ENCODE peak calls at places on chromosomes 12 and 14, in seven cellular contexts. O is choroid plexus epithelial cell, L is AG20443, U is GM04504, B is posterior vena cava, D is HEK293T, M is astrocyte of the spinal cord. T is an unnamed sample.

GRCh38 chr14:72736348-72736747 is 157.6 kb downstream of the DPF3 start:
- DNase-seq in O (peak; percentile 96), L (peak; percentile 77), U (peak; percentile 70), B (no peak), D (no peak), M (peak; percentile 90), T (peak; percentile 68)

GRCh38 chr12:42679402-42679801 is 89.9 kb upstream of the PRICKLE1 start:
- DNase-seq in O (peak; percentile 79), L (no peak), U (no peak), B (no peak), D (no peak), M (peak; percentile 62), T (peak; percentile 43)

GRCh38 chr12:46678441-46678840 is 147.4 kb downstream of the SLC38A4 start:
- DNase-seq in O (no peak), L (no peak), U (no peak), B (no peak), D (no peak), M (no peak), T (no peak)

GRCh38 chr14:31201111-31201510 is 6.5 kb downstream of the HECTD1 start:
- DNase-seq in O (no peak), L (no peak), U (no peak), B (no peak), D (no peak), M (no peak), T (no peak)

GRCh38 chr12:113244015-113244983 is 23.0 kb downstream of the TPCN1 start:
- DNase-seq in O (no peak), L (no peak), U (no peak), B (peak; percentile 80), D (no peak), M (no peak), T (peak; percentile 69)

GRCh38 chr12:113190761-113191160 is 5.2 kb downstream of the RITA1 start:
- DNase-seq in O (peak; percentile 66), L (no peak), U (no peak), B (no peak), D (peak; percentile 48), M (peak; percentile 16), T (peak; percentile 50)

GRCh38 chr14:75439989-75440388 is 12.2 kb downstream of the JDP2 start:
- DNase-seq in O (no peak), L (no peak), U (no peak), B (peak; percentile 30), D (no peak), M (no peak), T (no peak)

GRCh38 chr14:41830679-41831078 is 224.0 kb downstream of the LRFN5 start:
- DNase-seq in O (peak; percentile 77), L (no peak), U (no peak), B (no peak), D (peak; percentile 5), M (peak; percentile 56), T (no peak)

GRCh38 chr14:76577837-76578236 is 183.4 kb upstream of the VASH1 start:
- DNase-seq in O (no peak), L (no peak), U (no peak), B (no peak), D (no peak), M (no peak), T (no peak)

GRCh38 chr14:34649344-34649743 is 19.4 kb upstream of the SNX6 start:
- DNase-seq in O (peak; percentile 92), L (peak; percentile 43), U (peak; percentile 78), B (no peak), D (no peak), M (peak; percentile 92), T (peak; percentile 93)

GRCh38 chr12:78120866-78121590 is 290.3 kb downstream of the NAV3 start:
- DNase-seq in O (peak; percentile 86), L (no peak), U (no peak), B (no peak), D (no peak), M (peak; percentile 49), T (peak; percentile 50)

GRCh38 chr12:131639270-131639940 is 71.5 kb upstream of the SFSWAP start:
- DNase-seq in O (no peak), L (no peak), U (no peak), B (no peak), D (no peak), M (no peak), T (no peak)

GRCh38 chr14:98906123-98906995 is 365.6 kb downstream of the BCL11B start:
- DNase-seq in O (no peak), L (peak; percentile 26), U (no peak), B (peak; percentile 80), D (no peak), M (peak; percentile 24), T (no peak)

GRCh38 chr12:98422809-98423208 is 92.6 kb upstream of the TMPO start:
- DNase-seq in O (no peak), L (no peak), U (no peak), B (no peak), D (no peak), M (no peak), T (no peak)

GRCh38 chr12:110073049-110073831 is 24.9 kb upstream of the C12orf76 start:
- DNase-seq in O (no peak), L (peak; percentile 67), U (no peak), B (peak; percentile 85), D (no peak), M (no peak), T (peak; percentile 25)

GRCh38 chr14:34098045-34098984 is 147.4 kb upstream of the EGLN3 start:
- DNase-seq in O (peak; percentile 69), L (peak; percentile 64), U (no peak), B (no peak), D (peak; percentile 41), M (peak; percentile 64), T (peak; percentile 31)

GRCh38 chr14:69349091-69349777 is 48.9 kb downstream of the ERH start:
- DNase-seq in O (no peak), L (no peak), U (no peak), B (no peak), D (no peak), M (no peak), T (no peak)

GRCh38 chr14:65704850-65705249 is 292.3 kb downstream of the FUT8 start:
- DNase-seq in O (peak; percentile 47), L (peak; percentile 9), U (no peak), B (no peak), D (no peak), M (no peak), T (peak; percentile 4)

GRCh38 chr14:34113051-34113511 is 162.2 kb upstream of the EGLN3 start:
- DNase-seq in O (peak; percentile 51), L (peak; percentile 38), U (peak; percentile 17), B (no peak), D (no peak), M (peak; percentile 3), T (no peak)

GRCh38 chr14:86221000-86221399 is 691.1 kb downstream of the FLRT2 start:
- DNase-seq in O (no peak), L (no peak), U (no peak), B (no peak), D (no peak), M (no peak), T (no peak)

GRCh38 chr14:100193417-100194357 is 34.2 kb upstream of the DEGS2 start:
- DNase-seq in O (no peak), L (no peak), U (no peak), B (no peak), D (no peak), M (no peak), T (no peak)

GRCh38 chr12:124392991-124393790 is 98.3 kb downstream of the RFLNA start:
- DNase-seq in O (peak; percentile 63), L (peak; percentile 84), U (peak; percentile 79), B (peak; percentile 96), D (no peak), M (peak; percentile 80), T (peak; percentile 92)

GRCh38 chr14:34911209-34912150 is 36.3 kb upstream of the BAZ1A start:
- DNase-seq in O (peak; percentile 86), L (peak; percentile 60), U (peak; percentile 10), B (no peak), D (no peak), M (peak; percentile 43), T (peak; percentile 43)

GRCh38 chr12:5870183-5870582 is 74.9 kb downstream of the ANO2 start:
- DNase-seq in O (no peak), L (no peak), U (no peak), B (no peak), D (no peak), M (no peak), T (no peak)

GRCh38 chr12:118958520-118958919 is 22.8 kb upstream of the SRRM4 start:
- DNase-seq in O (no peak), L (no peak), U (no peak), B (no peak), D (no peak), M (no peak), T (no peak)

GRCh38 chr14:103597623-103598372 is 31.2 kb upstream of the KLC1 start:
- DNase-seq in O (peak; percentile 90), L (peak; percentile 97), U (peak; percentile 70), B (peak; percentile 82), D (peak; percentile 36), M (peak; percentile 86), T (peak; percentile 90)

GRCh38 chr14:59123975-59124374 is 64.5 kb upstream of the DAAM1 start:
- DNase-seq in O (peak; percentile 61), L (peak; percentile 24), U (no peak), B (no peak), D (no peak), M (peak; percentile 35), T (peak; percentile 41)

GRCh38 chr14:75044322-75044721 is 6.9 kb downstream of the MLH3 start:
- DNase-seq in O (peak; percentile 82), L (peak; percentile 31), U (no peak), B (no peak), D (no peak), M (peak; percentile 79), T (peak; percentile 76)

GRCh38 chr12:45379261-45379660 is 163.4 kb downstream of the ANO6 start:
- DNase-seq in O (peak; percentile 68), L (no peak), U (no peak), B (no peak), D (no peak), M (peak; percentile 43), T (peak; percentile 5)

GRCh38 chr12:98253207-98253606 is 262.2 kb upstream of the TMPO start:
- DNase-seq in O (no peak), L (no peak), U (no peak), B (no peak), D (no peak), M (no peak), T (no peak)

GRCh38 chr14:53180272-53181221 is 27.4 kb upstream of the DDHD1 start:
- DNase-seq in O (peak; percentile 64), L (no peak), U (no peak), B (no peak), D (peak; percentile 59), M (peak; percentile 33), T (peak; percentile 61)

GRCh38 chr12:50088577-50089335 is 3.6 kb downstream of the SMARCD1 start:
- DNase-seq in O (peak; percentile 71), L (peak; percentile 53), U (no peak), B (no peak), D (peak; percentile 59), M (peak; percentile 53), T (peak; percentile 40)

GRCh38 chr14:53536446-53536845 is 383.3 kb upstream of the DDHD1 start:
- DNase-seq in O (no peak), L (no peak), U (no peak), B (no peak), D (no peak), M (no peak), T (no peak)

GRCh38 chr14:25090716-25091454 is 40.9 kb upstream of the STXBP6 start:
- DNase-seq in O (peak; percentile 56), L (peak; percentile 56), U (no peak), B (no peak), D (no peak), M (peak; percentile 41), T (peak; percentile 70)

GRCh38 chr14:96670391-96670790 is 126.8 kb upstream of the VRK1 start:
- DNase-seq in O (no peak), L (no peak), U (no peak), B (no peak), D (no peak), M (no peak), T (no peak)

GRCh38 chr14:53151867-53152626 is 1.1 kb downstream of the DDHD1 start:
- DNase-seq in O (peak; percentile 33), L (peak; percentile 76), U (peak; percentile 14), B (peak; percentile 89), D (peak; percentile 65), M (peak; percentile 55), T (peak; percentile 65)

GRCh38 chr14:90580381-90581335 is 183.8 kb downstream of the CALM1 start:
- DNase-seq in O (peak; percentile 52), L (no peak), U (no peak), B (peak; percentile 62), D (no peak), M (peak; percentile 45), T (no peak)

GRCh38 chr12:57929092-57929830 is 12.1 kb upstream of the ATP23 start:
- DNase-seq in O (no peak), L (no peak), U (no peak), B (no peak), D (no peak), M (no peak), T (no peak)

T was measured in LHCN-M2.